ENCODE peak calls at places on chromosome 7, in four cellular contexts. S is heart right ventricle; M is foreskin keratinocyte; T is CD4-positive, CD25-positive, alpha-beta regulatory T cell. L is an unnamed sample.

GRCh38 chr7:37359662-37360444 is 88.8 kb downstream of the ELMO1 start:
- DNase-seq in M (no peak), S (no peak), T (no peak), L (no peak)

GRCh38 chr7:229184-229964 is 37.0 kb downstream of the FAM20C start:
- DNase-seq in M (no peak), S (peak), T (no peak), L (no peak)

GRCh38 chr7:69617364-69617763 is 19.1 kb downstream of the AUTS2 start:
- DNase-seq in M (no peak), S (no peak), T (no peak), L (no peak)

GRCh38 chr7:137669706-137670105 is 177.1 kb downstream of the DGKI start:
- DNase-seq in T (no peak), S (no peak), M (no peak), L (no peak)

GRCh38 chr7:158586499-158587191 is 978 bp downstream of the PTPRN2 start:
- DNase-seq in T (no peak), M (no peak), S (no peak), L (no peak)

GRCh38 chr7:35753761-35754603 is 46.9 kb upstream of the SEPTIN7 start:
- DNase-seq in T (no peak), M (no peak), S (peak), L (peak)

GRCh38 chr7:129670636-129671035 is 59.1 kb downstream of the NRF1 start:
- DNase-seq in T (no peak), M (no peak), S (no peak), L (no peak)

GRCh38 chr7:101538596-101539459 is 90.3 kb downstream of the MYL10 start:
- DNase-seq in M (peak), S (peak), T (peak), L (peak)

GRCh38 chr7:43591551-43592180 is 8.8 kb downstream of the STK17A start:
- DNase-seq in S (no peak), M (peak), T (no peak), L (no peak)

GRCh38 chr7:7943951-7944350 is 24.6 kb upstream of the GLCCI1 start:
- DNase-seq in S (no peak), T (no peak), M (peak), L (no peak)

GRCh38 chr7:138886501-138886917 is 88.5 kb upstream of the ATP6V0A4 start:
- DNase-seq in M (peak), T (peak), S (no peak), L (no peak)

GRCh38 chr7:114152314-114152938 is 233.6 kb upstream of the PPP1R3A start:
- DNase-seq in T (no peak), M (no peak), S (no peak), L (no peak)

GRCh38 chr7:155796381-155797261 is 15.6 kb downstream of the SHH start:
- DNase-seq in S (peak), M (no peak), T (peak), L (no peak)

GRCh38 chr7:138345567-138345966 is 114.5 kb upstream of the TRIM24 start:
- DNase-seq in M (no peak), S (no peak), T (no peak), L (no peak)

DNA sequence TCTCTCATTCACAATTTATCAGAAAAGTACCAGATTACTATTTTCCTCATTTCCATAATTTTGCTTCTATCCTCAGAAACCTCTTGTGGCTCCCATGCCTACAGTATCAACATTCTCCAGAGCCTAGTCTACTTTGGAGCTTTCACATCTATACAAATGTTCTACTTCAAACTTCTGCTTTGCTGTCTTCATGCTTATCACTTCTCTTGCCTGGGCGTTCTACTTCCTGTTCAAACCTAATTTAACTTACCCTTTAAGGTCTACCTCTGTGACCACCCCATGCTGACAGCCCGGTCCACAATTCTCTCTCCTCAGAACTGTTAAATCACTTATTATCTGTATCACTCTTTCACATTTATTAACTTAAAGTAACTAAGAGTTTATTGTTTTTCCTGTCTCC is 6.1 kb upstream of the PTPN12 start:
- DNase-seq in M (no peak), T (no peak), S (no peak), L (no peak)
- H3K27ac ChIP-seq in M (no peak), T (no peak), S (no peak), L (no peak)

GRCh38 chr7:117165656-117166055 is 157.2 kb downstream of the WNT2 start:
- DNase-seq in S (no peak), M (no peak), T (no peak), L (no peak)

GRCh38 chr7:117163101-117163500 is 159.8 kb downstream of the WNT2 start:
- DNase-seq in T (no peak), S (no peak), M (no peak), L (no peak)

GRCh38 chr7:117169907-117170306 is 153.0 kb downstream of the WNT2 start:
- DNase-seq in M (no peak), S (no peak), T (no peak), L (no peak)

GRCh38 chr7:117158941-117159705 is 163.7 kb downstream of the WNT2 start:
- DNase-seq in M (no peak), S (no peak), T (no peak), L (no peak)

GRCh38 chr7:117164578-117164977 is 158.3 kb downstream of the WNT2 start:
- DNase-seq in M (no peak), S (no peak), T (no peak), L (no peak)
- H3K27ac ChIP-seq in M (no peak), S (no peak), T (no peak), L (no peak)

DNA sequence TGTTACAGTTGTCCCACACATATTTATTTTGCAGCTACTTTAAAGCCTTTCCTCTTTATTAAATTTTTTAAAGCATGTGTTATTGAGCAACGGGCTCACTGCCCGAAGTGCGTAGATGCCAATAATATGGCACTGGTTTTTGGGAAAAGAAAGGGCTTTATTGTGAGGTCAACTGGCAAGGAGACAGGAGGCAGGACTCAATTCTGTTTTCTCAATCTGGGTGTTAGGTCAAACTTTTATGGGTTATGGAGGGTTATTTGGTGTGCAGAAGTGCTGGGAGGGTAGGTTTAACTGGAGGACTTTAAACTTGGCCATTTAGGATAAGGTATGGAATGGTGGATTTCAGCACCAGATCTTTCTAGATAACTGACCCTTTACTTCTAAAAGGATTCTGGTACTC is 183.6 kb downstream of the LRRC4 start:
- DNase-seq in M (no peak), T (no peak), S (no peak), L (no peak)
- H3K27ac ChIP-seq in M (no peak), T (no peak), S (no peak), L (no peak)

GRCh38 chr7:73908123-73908611 is 47.2 kb downstream of the TMEM270 start:
- DNase-seq in M (no peak), T (no peak), S (no peak), L (no peak)

GRCh38 chr7:73909051-73909941 is 48.3 kb downstream of the TMEM270 start:
- DNase-seq in S (no peak), M (no peak), T (no peak), L (no peak)

GRCh38 chr7:73907554-73908122 is 46.7 kb downstream of the TMEM270 start:
- DNase-seq in T (no peak), M (no peak), S (no peak), L (no peak)

GRCh38 chr7:73912223-73912622 is 51.3 kb downstream of the TMEM270 start:
- DNase-seq in M (no peak), S (no peak), T (no peak), L (no peak)

DNA sequence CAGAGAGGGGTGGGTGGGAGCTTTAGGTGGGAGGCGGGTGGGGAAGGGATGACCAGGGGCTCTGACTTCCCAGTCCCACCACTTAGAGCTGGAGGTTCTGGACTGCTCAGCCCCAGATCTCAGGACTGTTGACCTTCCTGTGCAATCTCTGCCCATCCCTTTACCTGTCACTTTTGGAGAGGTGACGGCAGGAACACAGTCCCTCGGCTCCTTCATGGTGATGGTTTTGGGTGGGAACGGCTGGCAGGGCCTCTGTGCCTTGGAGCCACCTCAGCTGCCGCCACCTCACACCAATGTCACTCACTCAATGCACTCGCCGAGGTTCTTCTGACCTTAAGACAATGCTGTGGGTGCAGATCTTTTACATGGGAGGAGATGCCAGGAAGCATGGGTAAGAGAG is 49.0 kb downstream of the TMEM270 start:
- DNase-seq in S (no peak), T (no peak), M (no peak), L (no peak)
- H3K27ac ChIP-seq in S (no peak), T (no peak), M (no peak), L (no peak)

GRCh38 chr7:95407751-95408150 is 11.6 kb upstream of the PON3 start:
- DNase-seq in M (no peak), S (no peak), T (no peak), L (no peak)
- H3K27ac ChIP-seq in M (no peak), S (no peak), T (no peak), L (no peak)

DNA sequence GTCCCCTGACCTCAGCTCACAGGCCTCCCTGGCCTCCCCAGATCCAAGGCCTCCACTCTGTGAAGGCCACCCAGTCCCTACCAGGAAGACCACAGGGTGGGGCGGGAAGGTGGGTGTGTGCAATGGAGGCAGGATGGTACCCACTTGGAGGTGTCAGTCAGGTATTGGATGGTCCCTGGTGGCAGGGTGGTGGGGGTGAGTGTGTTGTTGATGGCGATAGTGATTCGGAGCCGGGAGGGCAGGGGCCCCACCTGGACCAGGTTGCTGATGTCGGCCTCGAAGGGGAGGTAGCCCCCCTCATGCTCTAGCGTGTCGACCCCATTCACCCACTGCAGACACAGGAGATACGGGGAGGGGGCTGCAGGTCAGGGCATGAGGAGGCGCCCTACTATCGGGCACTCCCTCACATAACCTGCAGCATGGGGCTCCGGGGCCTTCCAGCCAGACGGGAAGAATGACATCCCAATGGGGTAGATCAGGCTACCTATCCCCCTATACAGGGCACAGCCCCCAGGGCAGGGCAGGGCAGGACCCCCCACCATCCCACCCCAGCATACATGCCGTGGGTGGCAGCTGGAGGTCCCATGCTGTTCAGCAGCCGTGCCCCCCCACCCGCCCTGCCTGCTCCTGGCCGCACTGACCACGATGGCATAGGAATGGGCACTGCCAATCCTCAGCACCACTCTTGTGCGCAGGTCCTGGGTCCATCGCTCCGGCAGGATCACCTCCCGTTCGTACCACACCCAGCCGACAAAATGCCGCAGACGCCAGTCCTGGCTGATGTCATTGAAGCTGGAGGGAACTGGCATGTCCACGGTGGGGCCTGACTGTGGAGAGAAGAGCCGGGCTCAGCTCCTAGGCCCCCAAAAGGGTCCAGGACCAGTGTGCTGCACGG is 2.2 kb downstream of the GUSB start:
- DNase-seq in M (no peak), S (no peak), T (no peak), L (no peak)
- H3K27ac ChIP-seq in M (no peak), S (no peak), T (no peak), L (no peak)